ENCODE peak calls at places on chromosomes 16 and 17, in four cellular contexts. One of them, this sample, is unnamed. For H3K4me1, the result is how much of the 10 kb centered on the place peaks cover.

GRCh38 chr17:7887038-7887481 is 1.5 kb upstream of the CHD3 start:
- DNase-seq in CD8-positive, alpha-beta T cell: no peak
- DNase-seq in mesenchymal stem cell: no peak
- DNase-seq in A549: no peak
- DNase-seq in this sample: no peak

GRCh38 chr17:80030730-80031410 is 4.8 kb downstream of the TBC1D16 start:
- DNase-seq in mesenchymal stem cell: no peak
- DNase-seq in A549: no peak
- DNase-seq in CD8-positive, alpha-beta T cell: no peak
- DNase-seq in this sample: no peak

GRCh38 chr17:15398736-15399331 is 57.4 kb upstream of the TEKT3 start:
- DNase-seq in A549: no peak
- DNase-seq in mesenchymal stem cell: peak
- DNase-seq in CD8-positive, alpha-beta T cell: no peak
- DNase-seq in this sample: no peak

GRCh38 chr16:58563775-58564174 is 48.5 kb downstream of the SETD6 start:
- DNase-seq in CD8-positive, alpha-beta T cell: no peak
- DNase-seq in mesenchymal stem cell: no peak
- DNase-seq in A549: no peak
- DNase-seq in this sample: no peak

GRCh38 chr16:51181495-51181795 is 30.4 kb upstream of the SALL1 start:
- DNase-seq in mesenchymal stem cell: peak
- DNase-seq in CD8-positive, alpha-beta T cell: no peak
- DNase-seq in A549: no peak
- DNase-seq in this sample: no peak

GRCh38 chr17:74210191-74211140 is 2.9 kb upstream of the TTYH2 start:
- DNase-seq in mesenchymal stem cell: peak
- DNase-seq in CD8-positive, alpha-beta T cell: peak
- DNase-seq in A549: peak
- DNase-seq in this sample: peak

GRCh38 chr16:84617068-84617630 is 729 bp downstream of the COTL1 start:
- DNase-seq in mesenchymal stem cell: peak
- DNase-seq in CD8-positive, alpha-beta T cell: no peak
- DNase-seq in A549: no peak
- DNase-seq in this sample: no peak

GRCh38 chr17:10992097-10992496 is 154.2 kb upstream of the PIRT start:
- DNase-seq in mesenchymal stem cell: no peak
- DNase-seq in CD8-positive, alpha-beta T cell: no peak
- DNase-seq in A549: no peak
- DNase-seq in this sample: no peak

GRCh38 chr17:5042152-5043022 is 7.2 kb upstream of the SLC52A1 start:
- DNase-seq in mesenchymal stem cell: no peak
- DNase-seq in CD8-positive, alpha-beta T cell: no peak
- DNase-seq in A549: no peak
- DNase-seq in this sample: no peak

DNA sequence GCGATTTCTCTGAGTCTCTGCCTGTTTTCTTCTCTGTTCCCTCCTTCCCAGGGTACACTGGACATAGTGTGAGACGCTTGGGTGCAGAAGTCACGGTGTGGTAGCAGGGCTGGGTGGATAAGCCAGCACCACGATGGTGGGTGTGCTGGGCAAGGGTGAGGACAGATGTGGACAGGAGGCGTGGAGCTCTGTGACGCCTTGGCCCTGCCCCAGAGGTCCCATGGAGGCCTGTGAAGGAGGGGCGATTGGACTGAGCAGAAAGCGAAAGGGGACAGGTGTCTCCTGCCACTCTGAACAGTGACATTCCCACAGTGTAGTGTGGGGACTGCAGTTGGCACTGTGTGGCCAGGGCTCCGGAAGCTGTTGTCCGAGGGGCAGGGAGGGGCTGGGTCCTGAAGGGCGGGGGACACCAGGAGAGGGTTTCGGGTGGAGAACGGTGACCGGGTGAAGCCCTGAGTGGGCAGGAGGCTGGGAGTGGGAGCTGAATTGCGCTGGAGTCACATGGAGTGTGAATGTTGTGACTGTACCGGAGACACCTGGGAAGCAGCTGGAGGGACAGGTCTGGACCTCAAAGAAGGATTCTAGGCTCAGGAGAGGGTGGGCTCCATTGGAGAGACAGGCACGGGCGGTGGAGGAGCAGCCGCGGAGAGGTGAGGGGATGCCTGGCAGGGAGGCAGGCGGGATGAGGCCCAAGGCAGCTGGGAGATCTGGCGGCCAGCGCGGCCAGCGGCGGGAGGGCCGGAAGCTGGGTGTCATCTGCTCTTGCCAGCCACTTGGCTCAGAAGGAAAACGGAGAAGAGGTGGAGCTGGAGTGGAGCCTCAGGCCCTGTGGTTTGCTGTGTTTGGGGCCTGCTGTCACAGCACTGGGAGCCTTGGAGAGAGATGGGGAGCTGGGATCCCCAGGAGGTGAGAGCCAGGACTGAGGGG is 7.5 kb downstream of the TBC1D24 start:
- DNase-seq in mesenchymal stem cell: peak
- DNase-seq in CD8-positive, alpha-beta T cell: no peak
- DNase-seq in A549: no peak
- DNase-seq in this sample: no peak
- H3K4me1 ChIP-seq in mesenchymal stem cell: under half
- H3K4me1 ChIP-seq in CD8-positive, alpha-beta T cell: under half
- H3K4me1 ChIP-seq in A549: under half
- H3K4me1 ChIP-seq in this sample: under half

GRCh38 chr17:76726231-76726765 is at the start of gene JMJD6:
- DNase-seq in CD8-positive, alpha-beta T cell: peak
- DNase-seq in A549: peak
- DNase-seq in mesenchymal stem cell: peak
- DNase-seq in this sample: peak
- H3K4me1 ChIP-seq in CD8-positive, alpha-beta T cell: under half
- H3K4me1 ChIP-seq in A549: under half
- H3K4me1 ChIP-seq in mesenchymal stem cell: under half
- H3K4me1 ChIP-seq in this sample: under half

GRCh38 chr16:73068546-73069401 is 20.8 kb upstream of the ZFHX3 start:
- DNase-seq in CD8-positive, alpha-beta T cell: no peak
- DNase-seq in mesenchymal stem cell: peak
- DNase-seq in A549: no peak
- DNase-seq in this sample: no peak

GRCh38 chr16:73066321-73066926 is 18.5 kb upstream of the ZFHX3 start:
- DNase-seq in mesenchymal stem cell: no peak
- DNase-seq in A549: no peak
- DNase-seq in CD8-positive, alpha-beta T cell: no peak
- DNase-seq in this sample: no peak

GRCh38 chr16:73065617-73066313 is 17.8 kb upstream of the ZFHX3 start:
- DNase-seq in A549: no peak
- DNase-seq in mesenchymal stem cell: peak
- DNase-seq in CD8-positive, alpha-beta T cell: no peak
- DNase-seq in this sample: no peak

GRCh38 chr16:73067671-73068545 is 20.0 kb upstream of the ZFHX3 start:
- DNase-seq in CD8-positive, alpha-beta T cell: no peak
- DNase-seq in mesenchymal stem cell: no peak
- DNase-seq in A549: no peak
- DNase-seq in this sample: no peak

DNA sequence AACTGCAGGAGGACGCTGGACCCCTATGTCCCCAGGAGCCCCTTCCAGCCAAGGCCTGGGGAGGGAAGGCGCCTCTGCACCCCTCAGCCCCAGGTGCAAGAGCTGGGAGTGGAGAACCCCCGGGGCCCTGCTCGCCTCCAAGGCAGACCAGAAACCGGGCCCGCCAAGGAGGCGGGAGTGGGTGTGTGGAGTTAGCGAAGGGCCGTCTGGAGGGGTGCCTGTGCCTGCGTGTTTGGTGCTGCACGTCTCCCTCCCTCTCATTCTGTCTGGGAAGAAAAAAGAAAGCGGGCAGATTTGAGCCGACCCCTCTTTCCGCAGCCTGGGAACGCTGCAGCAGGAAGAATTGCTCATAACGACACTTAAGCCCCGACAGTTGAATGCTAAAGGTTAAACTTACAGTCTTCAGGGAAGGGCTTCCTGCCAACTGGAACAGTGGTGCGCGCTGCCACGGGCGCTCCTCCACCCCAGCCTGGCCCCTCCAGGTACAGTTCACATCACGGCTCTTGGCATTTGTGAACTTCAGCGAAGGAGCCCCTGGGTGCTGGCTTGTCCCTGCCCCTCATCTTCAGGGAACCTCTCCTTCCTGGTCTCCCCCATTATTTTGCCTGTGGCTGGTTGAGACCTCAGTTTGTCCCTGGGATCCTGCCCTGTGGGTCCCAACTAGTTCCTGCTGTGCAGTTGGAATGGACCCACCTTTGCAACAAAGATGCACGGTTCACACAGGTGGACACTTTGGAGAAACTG is 19.2 kb upstream of the ZFHX3 start:
- DNase-seq in mesenchymal stem cell: peak
- DNase-seq in CD8-positive, alpha-beta T cell: no peak
- DNase-seq in A549: no peak
- DNase-seq in this sample: no peak
- H3K4me1 ChIP-seq in mesenchymal stem cell: half or more
- H3K4me1 ChIP-seq in CD8-positive, alpha-beta T cell: under half
- H3K4me1 ChIP-seq in A549: half or more
- H3K4me1 ChIP-seq in this sample: under half

GRCh38 chr17:27430383-27430840 is 25.8 kb upstream of the KSR1 start:
- DNase-seq in CD8-positive, alpha-beta T cell: no peak
- DNase-seq in mesenchymal stem cell: no peak
- DNase-seq in A549: no peak
- DNase-seq in this sample: no peak

GRCh38 chr17:27430882-27431491 is 25.3 kb upstream of the KSR1 start:
- DNase-seq in A549: peak
- DNase-seq in CD8-positive, alpha-beta T cell: no peak
- DNase-seq in mesenchymal stem cell: peak
- DNase-seq in this sample: peak

GRCh38 chr17:27429666-27430382 is 26.4 kb upstream of the KSR1 start:
- DNase-seq in A549: no peak
- DNase-seq in mesenchymal stem cell: no peak
- DNase-seq in CD8-positive, alpha-beta T cell: no peak
- DNase-seq in this sample: no peak

GRCh38 chr17:27425991-27426390 is 30.3 kb upstream of the KSR1 start:
- DNase-seq in A549: no peak
- DNase-seq in mesenchymal stem cell: no peak
- DNase-seq in CD8-positive, alpha-beta T cell: no peak
- DNase-seq in this sample: no peak

GRCh38 chr17:27428781-27429505 is 27.3 kb upstream of the KSR1 start:
- DNase-seq in CD8-positive, alpha-beta T cell: no peak
- DNase-seq in mesenchymal stem cell: no peak
- DNase-seq in A549: no peak
- DNase-seq in this sample: no peak
- H3K4me1 ChIP-seq in CD8-positive, alpha-beta T cell: under half
- H3K4me1 ChIP-seq in mesenchymal stem cell: under half
- H3K4me1 ChIP-seq in A549: under half
- H3K4me1 ChIP-seq in this sample: under half

GRCh38 chr17:48239603-48239995 is 132.0 kb downstream of the SNX11 start:
- DNase-seq in mesenchymal stem cell: no peak
- DNase-seq in A549: no peak
- DNase-seq in CD8-positive, alpha-beta T cell: no peak
- DNase-seq in this sample: no peak

GRCh38 chr17:48241131-48241591 is 133.6 kb downstream of the SNX11 start:
- DNase-seq in A549: peak
- DNase-seq in CD8-positive, alpha-beta T cell: no peak
- DNase-seq in mesenchymal stem cell: peak
- DNase-seq in this sample: no peak

GRCh38 chr17:48241770-48242497 is 134.4 kb downstream of the SNX11 start:
- DNase-seq in A549: no peak
- DNase-seq in CD8-positive, alpha-beta T cell: no peak
- DNase-seq in mesenchymal stem cell: no peak
- DNase-seq in this sample: no peak

GRCh38 chr17:48240122-48240521 is 132.6 kb downstream of the SNX11 start:
- DNase-seq in mesenchymal stem cell: no peak
- DNase-seq in CD8-positive, alpha-beta T cell: no peak
- DNase-seq in A549: no peak
- DNase-seq in this sample: no peak

GRCh38 chr17:48240562-48241130 is 133.1 kb downstream of the SNX11 start:
- DNase-seq in A549: peak
- DNase-seq in mesenchymal stem cell: peak
- DNase-seq in CD8-positive, alpha-beta T cell: no peak
- DNase-seq in this sample: no peak
- H3K4me1 ChIP-seq in A549: half or more
- H3K4me1 ChIP-seq in mesenchymal stem cell: under half
- H3K4me1 ChIP-seq in CD8-positive, alpha-beta T cell: under half
- H3K4me1 ChIP-seq in this sample: under half

DNA sequence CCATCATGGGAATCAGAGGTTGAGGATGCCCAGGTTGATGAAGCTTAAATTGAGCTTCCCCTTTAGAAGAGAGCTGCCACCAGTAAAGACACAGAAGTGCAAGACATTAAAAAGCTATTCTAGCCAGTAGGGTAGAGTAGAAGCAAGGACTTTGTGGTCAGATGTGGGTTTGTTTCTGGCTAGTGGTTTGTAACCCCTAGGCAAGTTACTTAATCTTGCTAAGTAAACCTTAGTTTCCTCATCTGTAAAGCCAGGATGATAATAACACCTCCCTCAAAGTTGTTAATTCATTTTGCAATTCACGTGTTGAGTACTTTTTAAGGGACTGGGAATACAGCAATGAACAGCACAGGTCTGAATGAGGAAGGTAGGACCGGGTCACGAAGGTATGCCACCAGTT is 3.6 kb downstream of the SNTB2 start:
- DNase-seq in mesenchymal stem cell: no peak
- DNase-seq in CD8-positive, alpha-beta T cell: no peak
- DNase-seq in A549: no peak
- DNase-seq in this sample: no peak
- H3K4me1 ChIP-seq in mesenchymal stem cell: under half
- H3K4me1 ChIP-seq in CD8-positive, alpha-beta T cell: under half
- H3K4me1 ChIP-seq in A549: under half
- H3K4me1 ChIP-seq in this sample: under half

DNA sequence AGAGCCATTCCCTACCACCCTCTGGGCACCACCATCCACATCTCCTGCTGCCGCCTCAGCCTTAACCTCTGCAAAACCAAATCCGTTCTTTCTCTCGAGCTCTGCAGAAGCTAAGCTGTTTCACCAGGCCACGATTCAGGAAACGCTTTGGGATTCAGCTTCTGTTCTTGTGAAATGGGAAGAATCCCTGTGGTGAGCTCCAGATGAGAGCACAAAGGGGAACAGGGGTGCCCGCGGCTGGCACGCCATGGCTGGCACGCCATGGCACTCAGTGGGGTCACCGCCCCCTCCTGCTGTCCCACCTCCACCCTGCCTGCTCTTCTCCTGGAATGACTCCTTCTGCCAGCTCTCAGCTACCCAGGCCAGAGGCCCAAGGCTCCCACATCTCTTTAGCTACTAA is 5.7 kb downstream of the QPRT start:
- DNase-seq in A549: no peak
- DNase-seq in mesenchymal stem cell: no peak
- DNase-seq in CD8-positive, alpha-beta T cell: no peak
- DNase-seq in this sample: no peak
- H3K4me1 ChIP-seq in A549: under half
- H3K4me1 ChIP-seq in mesenchymal stem cell: under half
- H3K4me1 ChIP-seq in CD8-positive, alpha-beta T cell: under half
- H3K4me1 ChIP-seq in this sample: under half

DNA sequence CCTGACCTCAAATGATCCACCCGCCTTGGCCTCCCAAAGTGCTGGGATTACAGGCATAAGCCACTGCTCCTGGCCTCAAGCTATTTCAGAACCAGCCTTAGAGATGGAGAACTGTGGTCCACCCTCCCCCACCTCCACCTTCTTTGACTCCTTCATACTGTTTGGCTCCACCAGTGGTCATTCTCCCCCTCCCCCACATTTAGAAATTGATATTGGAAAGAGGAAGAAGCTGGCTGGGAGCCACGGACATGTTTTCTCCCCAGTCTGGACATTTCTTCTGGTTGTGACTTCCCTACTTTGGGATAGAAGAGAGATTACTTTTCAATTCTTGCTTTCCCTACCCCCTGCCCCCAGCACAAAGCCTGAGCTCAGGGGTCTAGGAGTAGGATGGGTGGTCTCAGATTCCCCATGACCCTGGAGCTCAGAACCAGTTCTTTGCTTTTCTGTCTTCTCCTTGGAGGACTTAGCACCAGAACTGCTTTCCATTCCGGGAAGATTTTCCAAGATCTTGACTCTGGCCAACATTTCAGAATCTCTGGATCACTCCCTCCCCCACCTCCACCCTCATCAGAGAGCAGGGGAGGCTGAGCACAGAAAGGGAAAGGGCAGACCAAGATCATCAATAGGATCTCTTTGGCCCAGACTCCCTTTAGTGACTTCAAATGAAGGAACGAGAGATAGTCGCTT is 16.3 kb downstream of the CAVIN1 start:
- DNase-seq in A549: no peak
- DNase-seq in mesenchymal stem cell: no peak
- DNase-seq in CD8-positive, alpha-beta T cell: no peak
- DNase-seq in this sample: no peak
- H3K4me1 ChIP-seq in A549: half or more
- H3K4me1 ChIP-seq in mesenchymal stem cell: under half
- H3K4me1 ChIP-seq in CD8-positive, alpha-beta T cell: under half
- H3K4me1 ChIP-seq in this sample: under half